ENCODE peak calls at places on chromosomes 11 and 22, in eight cellular contexts. S is breast epithelium, H is astrocyte of the spinal cord, G is GM06990, R is hepatocyte, W is cardiac fibroblast, E is MM.1S, X is GM23338. O is an unnamed sample.

GRCh38 chr11:62566247-62566646 is 7.4 kb downstream of the EEF1G start:
- DNase-seq in S (no peak), H (no peak), G (no peak), R (no peak), W (no peak), E (no peak), X (no peak), O (no peak)

GRCh38 chr11:119694334-119694733 is 34.7 kb downstream of the NECTIN1 start:
- DNase-seq in S (no peak), H (no peak), G (no peak), R (no peak), W (no peak), E (peak), X (no peak), O (no peak)

GRCh38 chr22:47176573-47177333 is 414.3 kb downstream of the TBC1D22A start:
- DNase-seq in S (no peak), H (no peak), G (peak), R (no peak), W (no peak), E (no peak), X (no peak), O (no peak)

GRCh38 chr11:2400069-2400760 is at the start of gene TSSC4:
- DNase-seq in S (peak), H (peak), G (peak), R (peak), W (peak), E (peak), X (peak), O (peak)

GRCh38 chr11:2198621-2199365 is 27.2 kb upstream of the TH start:
- DNase-seq in S (no peak), H (no peak), G (no peak), R (no peak), W (no peak), E (no peak), X (no peak), O (no peak)

GRCh38 chr11:88015170-88015569 is 160.1 kb downstream of the RAB38 start:
- DNase-seq in S (no peak), H (no peak), G (no peak), R (no peak), W (no peak), E (peak), X (no peak), O (no peak)

GRCh38 chr11:44315947-44316387 is 6.0 kb upstream of the ALX4 start:
- DNase-seq in S (no peak), H (no peak), G (no peak), R (peak), W (peak), E (no peak), X (peak), O (no peak)

GRCh38 chr22:47292546-47293320 is 530.3 kb downstream of the TBC1D22A start:
- DNase-seq in S (no peak), H (peak), G (no peak), R (no peak), W (no peak), E (no peak), X (no peak), O (peak)

GRCh38 chr11:66070604-66071325 is 693 bp downstream of the PACS1 start:
- DNase-seq in S (peak), H (peak), G (peak), R (peak), W (peak), E (peak), X (peak), O (peak)

GRCh38 chr22:38706101-38706884 is 549 bp downstream of the GTPBP1 start:
- DNase-seq in S (peak), H (peak), G (no peak), R (peak), W (peak), E (peak), X (peak), O (peak)

GRCh38 chr11:66956689-66957290 is 1.4 kb downstream of the PC start:
- DNase-seq in S (peak), H (peak), G (no peak), R (peak), W (peak), E (no peak), X (peak), O (peak)

GRCh38 chr11:59901306-59901705 is 22.7 kb downstream of the OOSP3 start:
- DNase-seq in S (no peak), H (peak), G (no peak), R (peak), W (peak), E (no peak), X (no peak), O (peak)

GRCh38 chr11:11464555-11464954 is 111.5 kb upstream of the CSNK2A3 start:
- DNase-seq in S (no peak), H (no peak), G (no peak), R (no peak), W (peak), E (no peak), X (no peak), O (no peak)

GRCh38 chr11:85948884-85949283 is 93.7 kb downstream of the CCDC83 start:
- DNase-seq in S (no peak), H (no peak), G (no peak), R (no peak), W (peak), E (no peak), X (no peak), O (no peak)

GRCh38 chr11:83159901-83160865 is 3.3 kb downstream of the PCF11 start:
- DNase-seq in S (peak), H (peak), G (no peak), R (peak), W (peak), E (no peak), X (no peak), O (peak)

GRCh38 chr11:65551572-65552398 is 6.4 kb downstream of the LTBP3 start:
- DNase-seq in S (no peak), H (no peak), G (peak), R (peak), W (no peak), E (peak), X (peak), O (peak)

GRCh38 chr11:64220271-64220670 is 5.7 kb downstream of the TRPT1 start:
- DNase-seq in S (no peak), H (no peak), G (no peak), R (no peak), W (no peak), E (no peak), X (no peak), O (no peak)

GRCh38 chr11:128488471-128488870 is 98.9 kb downstream of the ETS1 start:
- DNase-seq in S (no peak), H (peak), G (no peak), R (no peak), W (peak), E (no peak), X (no peak), O (peak)

GRCh38 chr22:24969588-24970301 is 17.2 kb downstream of the KIAA1671 start:
- DNase-seq in S (peak), H (peak), G (no peak), R (no peak), W (peak), E (no peak), X (no peak), O (peak)

GRCh38 chr22:43289976-43290663 is 53.1 kb downstream of the SCUBE1 start:
- DNase-seq in S (no peak), H (peak), G (no peak), R (no peak), W (peak), E (no peak), X (no peak), O (peak)

GRCh38 chr11:8253566-8253965 is 10.1 kb downstream of the LMO1 start:
- DNase-seq in S (no peak), H (no peak), G (no peak), R (no peak), W (no peak), E (no peak), X (no peak), O (no peak)

GRCh38 chr11:125062931-125063428 is at the start of gene SLC37A2:
- DNase-seq in S (peak), H (peak), G (peak), R (peak), W (peak), E (peak), X (peak), O (peak)

GRCh38 chr11:77141034-77141433 is 13.0 kb downstream of the MYO7A start:
- DNase-seq in S (no peak), H (peak), G (no peak), R (peak), W (peak), E (no peak), X (no peak), O (peak)

GRCh38 chr22:30038219-30038618 is 42.0 kb upstream of the HORMAD2 start:
- DNase-seq in S (peak), H (peak), G (no peak), R (peak), W (peak), E (no peak), X (no peak), O (peak)

GRCh38 chr11:64681171-64681570 is 41.8 kb downstream of the NRXN2 start:
- DNase-seq in S (no peak), H (no peak), G (no peak), R (no peak), W (no peak), E (no peak), X (no peak), O (no peak)

GRCh38 chr11:114398303-114398920 is 1.9 kb downstream of the C11orf71 start:
- DNase-seq in S (no peak), H (no peak), G (no peak), R (no peak), W (no peak), E (no peak), X (no peak), O (no peak)

GRCh38 chr11:104853276-104853675 is 45.0 kb downstream of the CASP12 start:
- DNase-seq in S (no peak), H (no peak), G (no peak), R (no peak), W (no peak), E (no peak), X (no peak), O (no peak)

GRCh38 chr11:20444537-20444936 is 57.0 kb downstream of the PRMT3 start:
- DNase-seq in S (no peak), H (no peak), G (no peak), R (no peak), W (no peak), E (no peak), X (peak), O (no peak)

GRCh38 chr11:117045196-117045595 is 53.0 kb downstream of the SIK3 start:
- DNase-seq in S (no peak), H (peak), G (no peak), R (peak), W (no peak), E (no peak), X (peak), O (peak)

GRCh38 chr11:127247261-127247660 is 246.7 kb upstream of the KIRREL3 start:
- DNase-seq in S (no peak), H (no peak), G (no peak), R (no peak), W (no peak), E (no peak), X (peak), O (no peak)

GRCh38 chr11:118163494-118163893 is 10.9 kb upstream of the SCN4B start:
- DNase-seq in S (no peak), H (no peak), G (no peak), R (no peak), W (no peak), E (no peak), X (no peak), O (no peak)

GRCh38 chr11:120978701-120979100 is 45.2 kb upstream of the TBCEL start:
- DNase-seq in S (no peak), H (no peak), G (no peak), R (no peak), W (no peak), E (no peak), X (no peak), O (no peak)

GRCh38 chr22:29787371-29787980 is 20.3 kb downstream of the UQCR10 start:
- DNase-seq in S (no peak), H (no peak), G (no peak), R (peak), W (no peak), E (no peak), X (no peak), O (no peak)

GRCh38 chr11:4074266-4074665 is 20.3 kb upstream of the RRM1 start:
- DNase-seq in S (no peak), H (no peak), G (no peak), R (no peak), W (no peak), E (no peak), X (no peak), O (no peak)

GRCh38 chr22:19643448-19644313 is 70.6 kb upstream of the SEPTIN5 start:
- DNase-seq in S (no peak), H (no peak), G (no peak), R (no peak), W (peak), E (no peak), X (no peak), O (peak)

GRCh38 chr22:19639610-19640135 is 74.6 kb upstream of the SEPTIN5 start:
- DNase-seq in S (no peak), H (no peak), G (no peak), R (no peak), W (no peak), E (no peak), X (no peak), O (no peak)

GRCh38 chr22:19640306-19640705 is 74.0 kb upstream of the SEPTIN5 start:
- DNase-seq in S (no peak), H (no peak), G (no peak), R (no peak), W (no peak), E (no peak), X (no peak), O (no peak)

GRCh38 chr22:19641983-19642451 is 72.3 kb upstream of the SEPTIN5 start:
- DNase-seq in S (no peak), H (no peak), G (no peak), R (no peak), W (no peak), E (no peak), X (no peak), O (no peak)

DNA sequence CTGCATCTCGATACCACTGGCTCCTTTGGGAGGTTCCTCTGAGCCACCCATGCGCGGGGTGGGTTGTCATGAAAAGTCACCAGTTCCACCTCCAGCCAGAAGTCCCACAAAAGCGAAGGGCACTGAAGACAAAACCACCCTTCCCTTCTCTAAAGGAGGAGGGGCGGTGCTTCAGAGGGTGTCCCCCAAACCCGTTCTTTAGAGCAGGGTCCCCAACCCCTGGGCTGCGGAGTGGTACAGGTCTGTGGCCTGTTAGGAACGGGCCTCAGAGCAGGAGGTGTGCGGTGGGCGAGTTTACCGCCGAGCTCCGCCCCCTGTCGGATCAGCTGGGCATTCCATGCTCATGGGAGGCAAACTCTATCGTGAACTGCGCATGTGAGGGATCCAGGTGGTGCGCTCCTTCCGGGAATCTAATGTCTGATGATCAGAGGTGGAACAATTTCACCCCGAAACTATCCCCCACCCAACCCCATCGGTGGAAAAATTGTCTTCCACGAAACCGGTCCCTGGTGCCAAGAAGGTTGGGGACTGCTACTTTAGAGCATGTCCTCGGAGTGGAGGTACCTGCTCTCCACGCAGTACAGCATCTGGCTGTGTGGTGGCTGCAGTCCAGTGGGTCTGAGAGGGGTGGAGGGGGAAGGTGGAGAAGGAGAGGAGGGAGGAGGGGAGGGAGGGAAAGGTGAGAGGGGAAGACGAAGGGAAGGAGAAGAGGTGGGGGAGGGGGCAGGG is 72.9 kb upstream of the SEPTIN5 start:
- DNase-seq in S (no peak), H (no peak), G (no peak), R (peak), W (peak), E (peak), X (peak), O (peak)
- TF ChIP-seq CTCF in S (no peak), H (peak), G (no peak), R (peak), W (peak), E (peak), X (peak), O (peak)

GRCh38 chr11:130429983-130430382 is 1.6 kb upstream of the ADAMTS8 start:
- DNase-seq in S (no peak), H (no peak), G (no peak), R (no peak), W (no peak), E (no peak), X (no peak), O (no peak)

GRCh38 chr11:130427581-130428211 is 713 bp downstream of the ADAMTS8 start:
- DNase-seq in S (no peak), H (no peak), G (no peak), R (peak), W (no peak), E (no peak), X (peak), O (no peak)

GRCh38 chr11:130428271-130428670 is at the start of gene ADAMTS8:
- DNase-seq in S (no peak), H (no peak), G (no peak), R (no peak), W (no peak), E (no peak), X (peak), O (no peak)

GRCh38 chr11:130427049-130427388 is 1.4 kb downstream of the ADAMTS8 start:
- DNase-seq in S (no peak), H (no peak), G (no peak), R (no peak), W (no peak), E (no peak), X (no peak), O (no peak)

DNA sequence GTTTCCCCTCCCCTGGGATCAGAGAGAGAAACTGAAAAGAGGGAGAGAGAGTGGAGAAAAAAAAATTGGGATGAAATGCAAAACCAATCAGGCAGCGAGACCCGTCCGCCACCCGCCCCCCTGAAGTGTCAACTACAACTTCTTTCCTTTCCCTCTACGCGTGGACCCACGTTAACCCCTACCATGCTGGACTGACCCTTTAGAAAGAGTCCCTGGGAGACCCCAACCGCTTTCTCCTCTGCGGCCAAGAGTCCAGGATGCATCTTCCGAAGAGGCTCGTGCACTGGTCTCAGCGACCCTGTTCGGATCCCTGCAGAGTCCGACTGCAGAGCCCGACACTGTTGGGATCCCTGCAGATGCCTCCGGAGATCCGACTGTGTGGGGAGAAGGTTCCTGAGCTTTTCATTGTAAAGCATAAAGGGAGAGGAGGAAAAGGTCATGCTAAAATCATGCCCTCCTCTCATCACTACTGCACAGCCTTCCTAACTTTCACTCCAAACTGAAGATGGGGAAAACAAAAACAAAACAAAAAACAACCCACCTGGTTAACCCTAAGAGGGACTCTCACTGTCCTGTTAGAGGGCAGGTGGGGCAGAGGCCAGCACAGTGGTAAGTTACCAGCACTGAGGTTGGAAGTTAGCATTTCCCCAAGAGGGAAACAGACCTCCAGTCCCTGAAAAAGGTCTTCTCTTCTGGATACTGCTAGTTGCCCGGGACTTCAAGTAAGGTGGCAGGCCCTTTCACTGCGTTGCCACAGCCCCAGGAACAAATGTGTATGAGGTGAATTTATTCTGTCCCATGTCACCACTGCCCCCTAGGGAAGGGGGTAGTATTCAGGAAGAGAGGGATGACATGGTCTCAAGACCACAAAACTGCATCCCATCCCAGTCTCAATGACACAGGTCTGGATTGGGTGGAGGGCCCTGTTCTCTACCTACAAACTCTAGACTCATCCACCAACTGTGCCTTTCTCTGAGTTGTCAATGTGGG is 578 bp upstream of the ADAMTS8 start:
- DNase-seq in S (no peak), H (no peak), G (no peak), R (no peak), W (no peak), E (no peak), X (peak), O (no peak)
- H3K4me3 ChIP-seq in S (peak), H (no peak), G (no peak), R (no peak), W (peak), E (no peak), X (peak), O (no peak)

GRCh38 chr11:45715398-45715797 is 50.0 kb upstream of the CHST1 start:
- DNase-seq in S (no peak), H (no peak), G (no peak), R (no peak), W (no peak), E (no peak), X (no peak), O (no peak)
- TF ChIP-seq CTCF in S (no peak), H (no peak), G (no peak), R (no peak), W (no peak), E (no peak), X (no peak), O (no peak)

GRCh38 chr22:49353185-49353584 is 474.5 kb downstream of the BRD1 start:
- DNase-seq in S (no peak), H (no peak), G (no peak), R (no peak), W (no peak), E (no peak), X (no peak), O (no peak)
- H3K4me3 ChIP-seq in S (no peak), H (no peak), G (no peak), R (no peak), W (no peak), E (no peak), X (no peak), O (no peak)

DNA sequence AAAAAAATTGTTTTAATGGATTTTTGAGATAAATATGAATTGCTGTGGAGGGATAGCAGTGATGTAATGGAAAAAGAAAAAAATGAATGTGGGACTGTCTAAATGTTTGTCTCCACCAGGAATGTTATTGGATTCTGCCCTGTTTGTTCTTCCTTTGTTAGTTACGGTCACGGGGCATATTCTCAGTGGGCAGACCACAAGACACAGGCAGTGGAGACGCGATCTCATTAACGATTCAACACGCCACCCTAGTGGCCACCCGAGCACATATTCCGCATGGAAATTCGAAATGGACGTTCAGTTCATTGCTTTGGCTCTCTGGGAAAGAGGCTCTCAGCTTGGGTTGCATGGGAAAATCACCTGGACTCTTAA is 151.8 kb upstream of the TTC12 start:
- DNase-seq in S (no peak), H (peak), G (no peak), R (no peak), W (no peak), E (no peak), X (no peak), O (peak)
- TF ChIP-seq CTCF in S (no peak), H (peak), G (no peak), R (no peak), W (peak), E (no peak), X (peak), O (no peak)